ENCODE peak calls at places on chromosomes 3 and 15, in nine cellular contexts. E is AG20443; N is caudate nucleus; I is HL-60; H is A172; T is stimulated activated CD8-positive, alpha-beta memory T cell treated with anti-CD3 and anti-CD28 coated beads, Interleukin-4, amount 100 ng/mL, for 48 hours; K is AG04450; C is SHP77 treated with DMSO at 0.1 percent for 48 hours; F is T-cell. P is an unnamed sample.

GRCh38 chr3:128859573-128860154 is 19.8 kb upstream of the ACAD9 start:
- DNase-seq in E (no peak), N (no peak), I (no peak), H (peak; percentile 23), T (no peak), K (no peak), C (no peak), F (no peak), P (no peak)

GRCh38 chr15:93179072-93179471 is 90.1 kb upstream of the RGMA start:
- DNase-seq in E (no peak), N (no peak), I (peak; percentile 92), H (no peak), T (no peak), K (no peak), C (no peak), F (no peak), P (peak; percentile 27)

GRCh38 chr15:50676799-50677483 is 9.7 kb downstream of the TRPM7 start:
- DNase-seq in E (peak; percentile 49), N (no peak), I (no peak), H (peak; percentile 80), T (no peak), K (no peak), C (no peak), F (no peak), P (no peak)

GRCh38 chr3:137808015-137808414 is 43.9 kb downstream of the SOX14 start:
- DNase-seq in E (no peak), N (no peak), I (no peak), H (no peak), T (no peak), K (no peak), C (no peak), F (no peak), P (no peak)

GRCh38 chr3:188179006-188179966 is 25.3 kb downstream of the LPP start:
- DNase-seq in E (peak; percentile 81), N (no peak), I (no peak), H (no peak), T (no peak), K (peak; percentile 76), C (no peak), F (no peak), P (peak; percentile 65)

GRCh38 chr3:107062787-107063186 is 314.5 kb upstream of the CCDC54 start:
- DNase-seq in E (peak; percentile 24), N (no peak), I (no peak), H (peak; percentile 30), T (no peak), K (no peak), C (no peak), F (no peak), P (no peak)

GRCh38 chr3:170506556-170506955 is 79.3 kb downstream of the SLC7A14 start:
- DNase-seq in E (peak; percentile 51), N (no peak), I (no peak), H (peak; percentile 41), T (no peak), K (peak; percentile 18), C (peak; percentile 53), F (no peak), P (no peak)

GRCh38 chr3:103786296-103786695 is 1351.5 kb downstream of the ZPLD1 start:
- DNase-seq in E (no peak), N (no peak), I (no peak), H (no peak), T (no peak), K (no peak), C (peak; percentile 46), F (no peak), P (peak; percentile 47)

GRCh38 chr3:142088522-142088921 is 60.8 kb downstream of the TFDP2 start:
- DNase-seq in E (no peak), N (no peak), I (no peak), H (peak; percentile 64), T (no peak), K (no peak), C (no peak), F (no peak), P (no peak)